ENCODE peak calls at places on chromosome 19, in eight cellular contexts. W is posterior vena cava; F is activated T-cell treated with anti-CD3 and anti-CD28 coated beads for 1 hour; M is HT-29; K is naive thymus-derived CD8-positive, alpha-beta T cell; A is NCI-H1694; Z is brain pericyte; Y is neural crest cell. P is an unnamed sample.

GRCh38 chr19:21698215-21698614 is 69.2 kb downstream of the ZNF100 start:
- DNase-seq in F (no peak), Y (no peak), K (peak; percentile 36), A (no peak), M (peak; percentile 9), W (no peak), Z (no peak), P (peak; percentile 10)

GRCh38 chr19:58559275-58560006 is 1.0 kb upstream of the UBE2M start:
- DNase-seq in F (no peak), K (no peak), A (no peak), M (peak; percentile 97), Y (peak; percentile 82), Z (no peak), W (peak; percentile 97), P (no peak)

GRCh38 chr19:52963229-52963760 is 614 bp upstream of the ZNF816 start:
- DNase-seq in Y (peak; percentile 18), M (no peak), A (no peak), W (no peak), K (no peak), F (no peak), Z (peak; percentile 5), P (no peak)

GRCh38 chr19:12774588-12775555 is at the start of gene HOOK2:
- DNase-seq in F (no peak), Z (no peak), M (peak; percentile 95), K (peak; percentile 45), W (no peak), Y (no peak), A (no peak), P (no peak)

GRCh38 chr19:46073268-46073922 is 32.6 kb upstream of the IGFL4 start:
- DNase-seq in A (no peak), M (no peak), Y (no peak), K (no peak), Z (no peak), W (no peak), F (no peak), P (no peak)

GRCh38 chr19:47699360-47699917 is 13.8 kb upstream of the EHD2 start:
- DNase-seq in K (peak; percentile 20), F (peak; percentile 25), M (peak; percentile 81), Z (no peak), Y (peak; percentile 67), A (peak; percentile 32), W (no peak), P (peak; percentile 30)

GRCh38 chr19:14149509-14149994 is 13.2 kb upstream of the ASF1B start:
- DNase-seq in M (no peak), W (peak; percentile 95), K (peak; percentile 48), Z (no peak), Y (no peak), F (peak; percentile 50), A (no peak), P (peak; percentile 61)

GRCh38 chr19:3606690-3607289 is at the start of gene TBXA2R:
- DNase-seq in F (peak; percentile 42), Y (no peak), W (peak; percentile 91), A (no peak), M (no peak), K (peak; percentile 51), Z (no peak), P (peak; percentile 70)

GRCh38 chr19:3618144-3618810 is 8.3 kb downstream of the CACTIN start:
- DNase-seq in M (peak; percentile 26), K (peak; percentile 19), Z (no peak), W (peak; percentile 93), A (no peak), F (peak; percentile 53), Y (peak; percentile 48), P (peak; percentile 23)

GRCh38 chr19:19063183-19064097 is at the start of gene SLC25A42:
- DNase-seq in A (peak; percentile 99), Z (peak; percentile 99), Y (peak; percentile 98), K (peak; percentile 100), F (peak; percentile 94), W (peak; percentile 100), M (peak; percentile 95), P (peak; percentile 99)

P was measured in CD8-positive, alpha-beta memory T cell.